ENCODE peak calls at places on chromosomes 11 and 22, in eight cellular contexts. One of them, this sample, is unnamed.

GRCh38 chr11:105734422-105734821 is 124.5 kb downstream of the GRIA4 start:
- DNase-seq in Kasumi-1: peak
- DNase-seq in mucosa of gallbladder: no peak
- DNase-seq in cardiac septum: no peak
- DNase-seq in activated CD8-positive, alpha-beta T cell treated with anti-CD3 and anti-CD28 coated beads for 36 hours: no peak
- DNase-seq in T-cell: no peak
- DNase-seq in T47D: no peak
- DNase-seq in uterus: no peak
- DNase-seq in this sample: no peak

GRCh38 chr11:74397531-74398243 is 546 bp downstream of the PGM2L1 start:
- DNase-seq in T-cell: no peak
- DNase-seq in cardiac septum: no peak
- DNase-seq in uterus: no peak
- DNase-seq in mucosa of gallbladder: peak
- DNase-seq in Kasumi-1: peak
- DNase-seq in activated CD8-positive, alpha-beta T cell treated with anti-CD3 and anti-CD28 coated beads for 36 hours: peak
- DNase-seq in T47D: peak
- DNase-seq in this sample: no peak

GRCh38 chr22:27344546-27344945 is 457.0 kb downstream of the MN1 start:
- DNase-seq in activated CD8-positive, alpha-beta T cell treated with anti-CD3 and anti-CD28 coated beads for 36 hours: no peak
- DNase-seq in uterus: no peak
- DNase-seq in T47D: no peak
- DNase-seq in mucosa of gallbladder: no peak
- DNase-seq in T-cell: no peak
- DNase-seq in Kasumi-1: no peak
- DNase-seq in cardiac septum: no peak
- DNase-seq in this sample: no peak

GRCh38 chr11:73205666-73206343 is 12.3 kb upstream of the P2RY2 start:
- DNase-seq in T-cell: no peak
- DNase-seq in activated CD8-positive, alpha-beta T cell treated with anti-CD3 and anti-CD28 coated beads for 36 hours: no peak
- DNase-seq in Kasumi-1: no peak
- DNase-seq in mucosa of gallbladder: no peak
- DNase-seq in cardiac septum: no peak
- DNase-seq in uterus: no peak
- DNase-seq in T47D: no peak
- DNase-seq in this sample: no peak

GRCh38 chr11:111107501-111107900 is 138.0 kb upstream of the POU2AF2 start:
- DNase-seq in uterus: no peak
- DNase-seq in mucosa of gallbladder: no peak
- DNase-seq in T-cell: no peak
- DNase-seq in T47D: no peak
- DNase-seq in Kasumi-1: peak
- DNase-seq in activated CD8-positive, alpha-beta T cell treated with anti-CD3 and anti-CD28 coated beads for 36 hours: no peak
- DNase-seq in cardiac septum: no peak
- DNase-seq in this sample: no peak

GRCh38 chr11:43924112-43924855 is 18.2 kb upstream of the C11orf96 start:
- DNase-seq in activated CD8-positive, alpha-beta T cell treated with anti-CD3 and anti-CD28 coated beads for 36 hours: no peak
- DNase-seq in mucosa of gallbladder: no peak
- DNase-seq in T-cell: no peak
- DNase-seq in T47D: no peak
- DNase-seq in Kasumi-1: no peak
- DNase-seq in uterus: no peak
- DNase-seq in cardiac septum: no peak
- DNase-seq in this sample: no peak

GRCh38 chr11:68036141-68036716 is 2.6 kb upstream of the TCIRG1 start:
- DNase-seq in mucosa of gallbladder: no peak
- DNase-seq in cardiac septum: peak
- DNase-seq in T-cell: no peak
- DNase-seq in T47D: no peak
- DNase-seq in Kasumi-1: peak
- DNase-seq in uterus: no peak
- DNase-seq in activated CD8-positive, alpha-beta T cell treated with anti-CD3 and anti-CD28 coated beads for 36 hours: no peak
- DNase-seq in this sample: no peak

GRCh38 chr11:64652586-64653387 is 61.8 kb downstream of the SLC22A12 start:
- DNase-seq in T47D: peak
- DNase-seq in Kasumi-1: peak
- DNase-seq in activated CD8-positive, alpha-beta T cell treated with anti-CD3 and anti-CD28 coated beads for 36 hours: peak
- DNase-seq in mucosa of gallbladder: peak
- DNase-seq in T-cell: peak
- DNase-seq in cardiac septum: peak
- DNase-seq in uterus: peak
- DNase-seq in this sample: no peak

GRCh38 chr11:92972248-92972647 is 2.8 kb downstream of the MTNR1B start:
- DNase-seq in mucosa of gallbladder: no peak
- DNase-seq in Kasumi-1: no peak
- DNase-seq in uterus: no peak
- DNase-seq in activated CD8-positive, alpha-beta T cell treated with anti-CD3 and anti-CD28 coated beads for 36 hours: no peak
- DNase-seq in T47D: no peak
- DNase-seq in T-cell: no peak
- DNase-seq in cardiac septum: no peak
- DNase-seq in this sample: no peak

GRCh38 chr11:70019576-70020011 is 58.5 kb upstream of the ANO1 start:
- DNase-seq in uterus: no peak
- DNase-seq in T47D: no peak
- DNase-seq in cardiac septum: peak
- DNase-seq in T-cell: no peak
- DNase-seq in mucosa of gallbladder: no peak
- DNase-seq in Kasumi-1: no peak
- DNase-seq in activated CD8-positive, alpha-beta T cell treated with anti-CD3 and anti-CD28 coated beads for 36 hours: no peak
- DNase-seq in this sample: no peak

GRCh38 chr22:35446365-35446764 is 46.4 kb downstream of the MCM5 start:
- DNase-seq in T-cell: no peak
- DNase-seq in activated CD8-positive, alpha-beta T cell treated with anti-CD3 and anti-CD28 coated beads for 36 hours: no peak
- DNase-seq in cardiac septum: no peak
- DNase-seq in uterus: peak
- DNase-seq in Kasumi-1: no peak
- DNase-seq in T47D: no peak
- DNase-seq in mucosa of gallbladder: no peak
- DNase-seq in this sample: no peak

GRCh38 chr11:108388576-108388975 is 78.8 kb downstream of the C11orf65 start:
- DNase-seq in uterus: no peak
- DNase-seq in activated CD8-positive, alpha-beta T cell treated with anti-CD3 and anti-CD28 coated beads for 36 hours: no peak
- DNase-seq in mucosa of gallbladder: no peak
- DNase-seq in cardiac septum: no peak
- DNase-seq in Kasumi-1: no peak
- DNase-seq in T47D: no peak
- DNase-seq in T-cell: no peak
- DNase-seq in this sample: no peak

GRCh38 chr11:30107899-30108298 is 91.1 kb upstream of the KCNA4 start:
- DNase-seq in Kasumi-1: no peak
- DNase-seq in T-cell: no peak
- DNase-seq in T47D: no peak
- DNase-seq in mucosa of gallbladder: no peak
- DNase-seq in cardiac septum: no peak
- DNase-seq in activated CD8-positive, alpha-beta T cell treated with anti-CD3 and anti-CD28 coated beads for 36 hours: no peak
- DNase-seq in uterus: no peak
- DNase-seq in this sample: no peak

GRCh38 chr11:69501121-69501489 is 19.6 kb downstream of the LINC01488 start:
- DNase-seq in cardiac septum: no peak
- DNase-seq in T47D: no peak
- DNase-seq in uterus: no peak
- DNase-seq in mucosa of gallbladder: no peak
- DNase-seq in Kasumi-1: no peak
- DNase-seq in activated CD8-positive, alpha-beta T cell treated with anti-CD3 and anti-CD28 coated beads for 36 hours: no peak
- DNase-seq in T-cell: no peak
- DNase-seq in this sample: no peak

GRCh38 chr11:4983851-4984250 is 10.8 kb upstream of the OR51L1 start:
- DNase-seq in Kasumi-1: no peak
- DNase-seq in activated CD8-positive, alpha-beta T cell treated with anti-CD3 and anti-CD28 coated beads for 36 hours: no peak
- DNase-seq in mucosa of gallbladder: peak
- DNase-seq in cardiac septum: no peak
- DNase-seq in T-cell: no peak
- DNase-seq in uterus: no peak
- DNase-seq in T47D: no peak
- DNase-seq in this sample: no peak

GRCh38 chr22:28506207-28506606 is 173.4 kb downstream of the TTC28 start:
- DNase-seq in T47D: no peak
- DNase-seq in T-cell: no peak
- DNase-seq in cardiac septum: no peak
- DNase-seq in activated CD8-positive, alpha-beta T cell treated with anti-CD3 and anti-CD28 coated beads for 36 hours: no peak
- DNase-seq in mucosa of gallbladder: no peak
- DNase-seq in Kasumi-1: no peak
- DNase-seq in uterus: no peak
- DNase-seq in this sample: no peak

GRCh38 chr11:102109896-102110760 is at the start of gene YAP1:
- DNase-seq in T-cell: peak
- DNase-seq in T47D: peak
- DNase-seq in activated CD8-positive, alpha-beta T cell treated with anti-CD3 and anti-CD28 coated beads for 36 hours: peak
- DNase-seq in Kasumi-1: peak
- DNase-seq in uterus: peak
- DNase-seq in cardiac septum: peak
- DNase-seq in mucosa of gallbladder: peak
- DNase-seq in this sample: peak

This sample was measured in chondrocyte.